ENCODE peak calls at places on chromosome 3, in eight cellular contexts. Z is IMR-90; A is tibial artery; K is epithelial cell of esophagus; S is Jurkat, Clone E6-1; H is Panc1; E is right cardiac atrium; L is AG04449. D is an unnamed sample.

GRCh38 chr3:145807990-145808389 is 353.0 kb downstream of the PLOD2 start:
- DNase-seq in E (peak; percentile 30), A (no peak), H (no peak), L (no peak), K (peak; percentile 32), S (no peak), Z (peak; percentile 6), D (peak; percentile 3)

GRCh38 chr3:58560771-58561311 is 16.4 kb downstream of the FAM107A start:
- DNase-seq in S (no peak), E (no peak), K (peak; percentile 53), L (peak; percentile 94), A (no peak), Z (peak; percentile 98), H (no peak), D (peak; percentile 78)

GRCh38 chr3:140630866-140631265 is 47.0 kb upstream of the TRIM42 start:
- DNase-seq in L (no peak), Z (no peak), A (no peak), E (no peak), K (peak; percentile 6), S (no peak), H (no peak), D (no peak)

GRCh38 chr3:18630295-18630694 is 205.2 kb upstream of the SATB1 start:
- DNase-seq in K (no peak), L (no peak), A (no peak), H (no peak), S (no peak), Z (no peak), E (no peak), D (no peak)

GRCh38 chr3:182629521-182629920 is 163.8 kb upstream of the ATP11B start:
- DNase-seq in E (no peak), H (no peak), L (no peak), K (peak; percentile 96), A (no peak), S (no peak), Z (no peak), D (no peak)

GRCh38 chr3:67781218-67781617 is 126.8 kb upstream of the SUCLG2 start:
- DNase-seq in S (no peak), H (no peak), Z (no peak), A (no peak), E (no peak), K (no peak), L (no peak), D (no peak)

GRCh38 chr3:129022114-129022994 is 21.2 kb downstream of the EFCC1 start:
- DNase-seq in A (no peak), H (no peak), L (no peak), Z (peak; percentile 37), S (no peak), E (peak; percentile 84), K (no peak), D (no peak)

GRCh38 chr3:48070030-48070429 is 53.8 kb upstream of the MAP4 start:
- DNase-seq in A (no peak), L (no peak), K (no peak), E (no peak), H (no peak), S (no peak), Z (no peak), D (no peak)

GRCh38 chr3:32460031-32460749 is 42.5 kb downstream of the CMTM6 start:
- DNase-seq in A (no peak), S (peak; percentile 95), L (no peak), E (no peak), Z (no peak), K (peak; percentile 60), H (no peak), D (no peak)

GRCh38 chr3:194937144-194937543 is 251.5 kb downstream of the FAM43A start:
- DNase-seq in E (no peak), S (no peak), K (no peak), L (no peak), A (no peak), H (no peak), Z (no peak), D (no peak)

GRCh38 chr3:50347187-50347813 is 1.8 kb upstream of the ZMYND10 start:
- DNase-seq in K (peak; percentile 73), S (no peak), E (peak; percentile 76), L (no peak), H (no peak), A (peak; percentile 62), Z (peak; percentile 71), D (no peak)

GRCh38 chr3:127748754-127749327 is 73.5 kb downstream of the MGLL start:
- DNase-seq in S (no peak), L (no peak), K (no peak), H (no peak), Z (no peak), E (peak; percentile 62), A (peak; percentile 46), D (no peak)

GRCh38 chr3:15623535-15624450 is 22.2 kb downstream of the BTD start:
- DNase-seq in S (no peak), L (no peak), E (no peak), A (no peak), Z (no peak), K (no peak), H (no peak), D (no peak)

GRCh38 chr3:77931272-77932009 is 891.5 kb downstream of the ROBO2 start:
- DNase-seq in E (no peak), K (no peak), A (no peak), H (no peak), Z (peak; percentile 9), L (no peak), S (no peak), D (peak; percentile 58)

GRCh38 chr3:134311265-134311664 is 60.6 kb upstream of the RYK start:
- DNase-seq in K (peak; percentile 58), A (no peak), H (no peak), Z (peak; percentile 77), E (no peak), L (no peak), S (no peak), D (no peak)

DNA sequence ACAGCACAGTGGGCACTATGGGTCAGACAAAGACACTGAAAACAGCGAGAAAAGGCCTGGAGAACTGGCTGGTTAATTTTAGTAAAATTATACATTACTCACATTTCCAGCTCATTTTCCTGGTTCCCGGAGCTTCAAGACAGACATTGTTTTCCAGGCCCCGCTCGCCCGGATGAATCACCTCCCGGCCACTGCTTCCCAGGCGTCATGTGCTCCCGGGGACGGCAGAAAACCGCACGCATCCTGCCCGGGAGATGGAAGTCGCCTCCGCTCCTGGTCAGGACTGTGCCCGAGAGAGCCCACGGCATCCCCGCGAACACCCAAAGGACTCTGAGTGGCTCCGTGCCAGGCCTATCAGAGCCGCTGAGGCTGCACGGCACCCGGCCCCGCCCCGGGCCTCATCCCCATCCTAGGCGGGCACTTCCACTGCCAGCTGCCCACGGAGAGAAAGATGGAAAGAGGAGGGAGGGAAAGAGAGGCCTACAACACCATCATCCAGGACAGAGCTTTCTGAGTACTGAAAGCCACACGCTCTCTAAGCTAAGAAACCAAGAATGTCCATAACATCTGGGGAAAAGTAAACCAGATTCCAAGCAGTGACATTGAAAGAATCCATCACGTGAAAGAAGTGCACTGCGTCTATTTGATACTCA is 75.1 kb downstream of the VGLL4 start:
- DNase-seq in S (no peak), H (no peak), L (no peak), A (peak; percentile 89), Z (peak; percentile 93), K (peak; percentile 89), E (peak; percentile 85), D (peak; percentile 86)
- H3K4me3 ChIP-seq in S (no peak overlapping the region), H (peak overlapping the region; percentile 51), L (peak overlapping the region; percentile 53), A (peak overlapping the region; percentile 27), Z (peak overlapping the region; percentile 15), K (no peak overlapping the region), E (no peak overlapping the region), D (peak overlapping the region; percentile 29)

GRCh38 chr3:192042116-192042515 is 581.2 kb downstream of the PYDC2 start:
- DNase-seq in S (no peak), E (no peak), L (no peak), K (no peak), Z (no peak), A (no peak), H (no peak), D (no peak)
- H3K4me3 ChIP-seq in S (no peak overlapping the region), E (no peak overlapping the region), L (no peak overlapping the region), K (no peak overlapping the region), Z (no peak overlapping the region), A (no peak overlapping the region), H (no peak overlapping the region), D (no peak overlapping the region)

DNA sequence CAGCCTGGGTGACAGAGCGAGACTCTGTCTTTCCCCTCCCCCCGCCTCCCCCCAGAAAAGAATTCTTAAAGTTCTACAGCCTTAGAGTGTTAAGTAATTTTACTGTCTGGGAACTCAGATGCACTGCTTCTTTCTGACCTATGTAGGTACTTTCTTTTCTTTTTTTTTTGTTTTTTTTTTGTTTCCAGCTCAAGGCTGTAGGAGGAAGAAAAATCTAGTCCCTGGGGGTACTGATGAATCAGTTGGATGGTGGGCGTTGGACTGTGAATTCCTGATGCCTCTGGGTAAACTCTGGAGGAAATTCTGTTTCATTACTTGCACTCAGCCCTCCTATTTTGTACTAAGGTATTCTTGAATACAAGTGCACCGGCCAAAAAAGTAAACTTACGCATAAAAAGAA is 10.8 kb downstream of the GHRL start:
- DNase-seq in S (no peak), H (no peak), E (no peak), K (no peak), A (no peak), L (no peak), Z (peak; percentile 51), D (peak; percentile 58)
- H3K4me3 ChIP-seq in S (no peak overlapping the region), H (no peak overlapping the region), E (no peak overlapping the region), K (no peak overlapping the region), A (no peak overlapping the region), L (no peak overlapping the region), Z (no peak overlapping the region), D (no peak overlapping the region)

GRCh38 chr3:105388199-105388598 is 21.5 kb downstream of the ALCAM start:
- DNase-seq in Z (no peak), L (no peak), H (no peak), E (no peak), S (no peak), K (no peak), A (no peak), D (no peak)

GRCh38 chr3:105385868-105386508 is 19.3 kb downstream of the ALCAM start:
- DNase-seq in A (no peak), Z (no peak), K (no peak), L (no peak), H (no peak), S (no peak), E (no peak), D (no peak)

GRCh38 chr3:105387122-105387751 is 20.5 kb downstream of the ALCAM start:
- DNase-seq in Z (peak; percentile 32), S (no peak), K (peak; percentile 89), H (no peak), A (no peak), L (no peak), E (no peak), D (no peak)

GRCh38 chr3:105385179-105385578 is 18.5 kb downstream of the ALCAM start:
- DNase-seq in E (no peak), K (no peak), Z (peak; percentile 52), S (no peak), A (no peak), H (no peak), L (no peak), D (no peak)
- H3K4me3 ChIP-seq in E (no peak overlapping the region), K (no peak overlapping the region), Z (no peak overlapping the region), S (no peak overlapping the region), A (no peak overlapping the region), H (no peak overlapping the region), L (no peak overlapping the region), D (no peak overlapping the region)

GRCh38 chr3:97823081-97823480 is 1.3 kb downstream of the CRYBG3 start:
- DNase-seq in S (no peak), E (no peak), Z (no peak), A (no peak), H (no peak), K (no peak), L (no peak), D (no peak)
- H3K4me3 ChIP-seq in S (no peak overlapping the region), E (peak overlapping the region; percentile 80), Z (peak overlapping the region; percentile 83), A (peak overlapping the region; percentile 77), H (peak overlapping the region; percentile 88), K (peak overlapping the region; percentile 88), L (peak overlapping the region; percentile 76), D (peak overlapping the region; percentile 86)

D was measured in skeletal muscle cell.